ENCODE peak calls at places on chromosomes 1 and 21, in seven cellular contexts. H is SK-N-SH, L is HCT116, M is HepG2, E is K562, Y is H1, C is GM12878. N is an unnamed sample.

GRCh38 chr1:248752981-248753525 is 2.5 kb downstream of the LYPD8 start:
- DNase-seq in H (no peak), C (no peak), Y (no peak), M (no peak), L (no peak), E (no peak), N (no peak)

GRCh38 chr1:1421147-1421906 is at the start of gene ANKRD65:
- DNase-seq in Y (no peak), H (peak; percentile 38), M (peak; percentile 74), C (no peak), E (no peak), L (no peak), N (no peak)

GRCh38 chr21:15564907-15565306 is 164.9 kb upstream of the USP25 start:
- DNase-seq in Y (no peak), H (no peak), E (no peak), C (no peak), M (no peak), L (no peak), N (no peak)

GRCh38 chr1:19872190-19872589 is 10.0 kb upstream of the OTUD3 start:
- DNase-seq in C (no peak), M (peak; percentile 29), L (no peak), E (peak; percentile 33), H (no peak), Y (no peak), N (peak; percentile 10)

GRCh38 chr1:174964261-174964984 is 35.3 kb upstream of the CACYBP start:
- DNase-seq in L (no peak), C (no peak), Y (no peak), M (no peak), H (no peak), E (peak; percentile 90), N (peak; percentile 53)

GRCh38 chr1:49765034-49765433 is 258.7 kb downstream of the AGBL4 start:
- DNase-seq in E (no peak), C (no peak), M (peak; percentile 1), H (peak; percentile 5), L (no peak), Y (no peak), N (peak; percentile 19)

GRCh38 chr1:61184035-61184713 is 101.8 kb downstream of the NFIA start:
- DNase-seq in E (peak; percentile 85), L (no peak), M (peak; percentile 74), C (no peak), H (peak; percentile 25), Y (no peak), N (peak; percentile 16)

GRCh38 chr1:46613661-46614603 is 2.7 kb downstream of the MOB3C start:
- DNase-seq in M (no peak), C (peak; percentile 42), L (no peak), E (peak; percentile 35), Y (peak; percentile 65), H (no peak), N (no peak)

GRCh38 chr1:50027794-50028193 is 4.0 kb upstream of the AGBL4 start:
- DNase-seq in C (no peak), M (no peak), H (no peak), Y (no peak), E (no peak), L (no peak), N (no peak)

GRCh38 chr1:99590578-99591209 is 55.2 kb upstream of the PALMD start:
- DNase-seq in Y (no peak), C (no peak), E (peak; percentile 21), M (no peak), H (peak; percentile 4), L (no peak), N (no peak)

GRCh38 chr1:57300186-57300585 is 123.7 kb downstream of the DAB1 start:
- DNase-seq in L (no peak), Y (no peak), M (no peak), H (no peak), E (no peak), C (no peak), N (no peak)

GRCh38 chr1:213369465-213369864 is 318.4 kb downstream of the RPS6KC1 start:
- DNase-seq in L (no peak), E (no peak), H (no peak), C (no peak), M (no peak), Y (no peak), N (no peak)

GRCh38 chr1:92585831-92586230 is 99.1 kb upstream of the GFI1 start:
- DNase-seq in L (no peak), M (no peak), Y (no peak), E (no peak), C (no peak), H (no peak), N (no peak)

GRCh38 chr1:11736746-11737639 is 1.1 kb downstream of the AGTRAP start:
- DNase-seq in L (no peak), M (peak; percentile 65), C (no peak), E (peak; percentile 73), H (peak; percentile 66), Y (no peak), N (no peak)

GRCh38 chr1:209641216-209642181 is 10.7 kb downstream of the LAMB3 start:
- DNase-seq in L (no peak), C (no peak), M (no peak), Y (no peak), E (peak; percentile 60), H (no peak), N (no peak)

GRCh38 chr21:42406846-42407245 is 3.1 kb downstream of the UBASH3A start:
- DNase-seq in C (no peak), H (no peak), Y (no peak), M (no peak), L (no peak), E (no peak), N (no peak)

GRCh38 chr1:168726311-168726710 is 2.7 kb downstream of the DPT start:
- DNase-seq in M (no peak), H (no peak), E (no peak), C (no peak), L (no peak), Y (no peak), N (no peak)

GRCh38 chr1:58768971-58769808 is 14.7 kb downstream of the JUN start:
- DNase-seq in C (no peak), M (peak; percentile 56), E (peak; percentile 73), H (peak; percentile 73), L (no peak), Y (no peak), N (peak; percentile 65)

GRCh38 chr1:41623736-41624135 is 139.3 kb upstream of the EDN2 start:
- DNase-seq in M (no peak), Y (no peak), E (no peak), C (no peak), L (no peak), H (no peak), N (no peak)

DNA sequence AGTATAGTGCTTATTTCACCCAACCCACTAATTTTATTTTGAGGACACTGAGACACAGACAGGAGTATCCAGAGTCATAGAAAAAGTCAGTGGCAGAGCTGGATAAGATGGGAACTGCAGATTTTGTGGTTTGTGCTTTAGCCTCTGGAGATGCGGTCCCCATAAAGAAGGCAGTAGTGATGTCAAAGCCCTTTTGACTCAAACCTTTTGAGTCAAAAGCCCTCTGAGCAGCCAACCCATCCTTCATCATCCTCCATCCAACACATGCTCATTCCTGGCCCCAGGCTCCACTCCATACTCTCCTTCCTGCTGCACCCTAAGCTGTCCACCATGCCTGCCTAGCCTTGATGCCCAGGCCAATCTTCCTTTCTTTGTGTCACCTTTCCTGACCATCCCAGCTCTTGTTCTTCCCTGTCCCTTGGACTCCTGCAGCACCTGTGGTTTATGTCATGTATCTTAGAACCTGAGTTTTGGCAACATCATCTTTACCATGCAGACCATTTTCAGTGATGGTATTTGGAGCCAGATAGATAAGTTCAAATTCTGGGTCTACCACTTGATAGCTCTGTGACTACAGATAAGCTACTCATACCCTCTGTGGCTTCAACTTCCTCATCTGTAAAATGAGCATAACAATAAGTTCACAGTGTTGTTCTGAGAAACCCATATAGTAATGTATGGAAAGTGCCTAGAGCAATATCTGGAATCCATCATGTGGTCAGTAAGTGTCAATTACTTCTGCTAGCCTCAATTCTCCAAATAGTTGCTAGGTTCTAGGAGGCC is 20.1 kb downstream of the SLAMF1 start:
- DNase-seq in L (no peak), C (no peak), M (no peak), Y (no peak), E (peak; percentile 57), H (no peak), N (no peak)
- TF ChIP-seq JUND in L (no peak), C (no peak), M (no peak), Y (no peak), E (peak; percentile 8), H (no peak), N (no peak)

GRCh38 chr1:25522240-25522639 is 21.2 kb upstream of the LDLRAP1 start:
- DNase-seq in M (no peak), C (peak; percentile 13), Y (no peak), E (no peak), L (no peak), H (no peak), N (no peak)
- TF ChIP-seq JUND in M (no peak), C (no peak), Y (no peak), E (no peak), L (no peak), H (no peak), N (no peak)

GRCh38 chr1:245500546-245500945 is 345.8 kb downstream of the KIF26B start:
- DNase-seq in Y (no peak), M (no peak), E (no peak), C (no peak), L (no peak), H (no peak), N (no peak)
- TF ChIP-seq JUND in Y (no peak), M (no peak), E (no peak), C (no peak), L (no peak), H (peak; percentile 62), N (no peak)

GRCh38 chr1:234748713-234749112 is 138.7 kb upstream of the IRF2BP2 start:
- DNase-seq in L (no peak), Y (no peak), C (no peak), E (no peak), M (no peak), H (no peak), N (no peak)

GRCh38 chr1:234746798-234747196 is 136.8 kb upstream of the IRF2BP2 start:
- DNase-seq in Y (no peak), H (no peak), E (no peak), M (no peak), C (no peak), L (peak; percentile 38), N (peak; percentile 37)

GRCh38 chr1:234748066-234748465 is 138.1 kb upstream of the IRF2BP2 start:
- DNase-seq in Y (no peak), M (peak; percentile 67), C (no peak), E (no peak), L (no peak), H (no peak), N (no peak)

GRCh38 chr1:234745844-234746797 is 136.1 kb upstream of the IRF2BP2 start:
- DNase-seq in Y (no peak), C (no peak), E (peak; percentile 80), M (no peak), L (no peak), H (peak; percentile 71), N (no peak)

DNA sequence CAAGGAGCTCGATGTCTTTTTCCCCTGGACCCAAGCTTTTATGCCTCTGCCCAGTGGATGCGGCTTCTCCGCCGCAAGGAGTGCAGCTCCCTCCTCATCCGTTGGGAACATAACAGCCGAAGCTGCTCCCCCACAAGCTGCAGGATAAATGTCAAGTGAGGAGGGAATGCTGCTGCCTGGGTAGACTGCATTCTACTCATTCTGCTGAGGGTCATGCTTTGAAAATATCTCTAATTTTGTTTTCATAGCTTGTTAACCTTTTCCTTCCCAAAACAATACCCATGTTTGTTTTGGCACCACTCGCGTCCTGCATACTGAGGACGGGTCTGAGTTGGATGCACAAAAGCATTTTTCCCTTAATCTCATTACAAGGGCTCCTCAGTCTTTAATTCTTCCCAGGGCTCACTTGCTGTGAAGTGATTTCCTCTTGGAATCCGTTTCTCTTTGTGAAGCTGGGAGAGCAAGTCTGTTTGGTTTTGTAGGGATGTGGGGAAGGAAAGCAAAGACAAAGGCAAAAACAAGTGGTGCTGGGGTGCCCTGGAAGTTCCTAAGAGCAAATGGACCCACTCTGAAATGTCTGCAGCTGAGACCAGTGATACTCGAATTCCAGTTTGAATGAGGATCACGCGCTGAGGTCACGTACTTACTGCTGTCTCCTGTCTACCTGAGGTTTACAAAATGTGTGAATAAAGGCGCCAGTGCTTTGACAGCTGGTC is 134.0 kb upstream of the IRF2BP2 start:
- DNase-seq in E (no peak), Y (no peak), C (no peak), H (no peak), L (no peak), M (no peak), N (peak; percentile 88)
- TF ChIP-seq JUND in E (no peak), Y (no peak), C (no peak), H (no peak), L (no peak), M (no peak), N (no peak)